ENCODE peak calls at places on chromosomes 13 and 19, in ten cellular contexts. M is activated CD8-positive, alpha-beta T cell treated with anti-CD3 and anti-CD28 coated beads for 36 hours; D is EL; C is CD8-positive, alpha-beta memory T cell; X is activated naive CD4-positive, alpha-beta T cell treated with Interleukin-2 at 50 U/mL for 16 hours; U is cardiac fibroblast; S is cardiac muscle cell; E is globus pallidus; V is non-pigmented ciliary epithelial cell; O is retinal pigment epithelial cell. H is an unnamed sample.

GRCh38 chr13:42696191-42696590 is 85.2 kb upstream of the FAM216B start:
- DNase-seq in D (peak), O (peak), S (no peak), X (no peak), E (no peak), V (peak), M (no peak), U (peak), C (no peak), H (no peak)

GRCh38 chr19:5306531-5306930 is 34.1 kb downstream of the PTPRS start:
- DNase-seq in O (no peak), D (no peak), U (no peak), E (no peak), M (no peak), V (no peak), C (no peak), S (no peak), X (no peak), H (no peak)

GRCh38 chr13:98443329-98443728 is 133.6 kb downstream of the STK24 start:
- DNase-seq in D (peak), E (no peak), O (no peak), C (no peak), X (no peak), M (no peak), U (peak), V (no peak), S (no peak), H (no peak)

GRCh38 chr13:42239644-42240043 is 32.3 kb upstream of the AKAP11 start:
- DNase-seq in D (peak), O (no peak), U (no peak), E (no peak), M (no peak), S (no peak), V (no peak), X (no peak), C (no peak), H (no peak)

GRCh38 chr13:37429976-37430375 is 168.6 kb downstream of the POSTN start:
- DNase-seq in C (no peak), U (peak), S (no peak), O (no peak), X (no peak), E (no peak), D (peak), M (no peak), V (peak), H (no peak)

GRCh38 chr13:114259974-114260373 is 21.4 kb upstream of the UPF3A start:
- DNase-seq in E (no peak), X (no peak), D (no peak), V (no peak), S (no peak), M (no peak), U (no peak), C (no peak), O (no peak), H (peak)

GRCh38 chr19:16588089-16588823 is 16.0 kb upstream of the SLC35E1 start:
- DNase-seq in E (no peak), X (peak), O (no peak), C (peak), V (no peak), S (peak), U (peak), M (peak), D (no peak), H (peak)

GRCh38 chr13:47337781-47338507 is 441.1 kb upstream of the HTR2A start:
- DNase-seq in X (no peak), S (peak), D (peak), O (peak), C (no peak), M (no peak), V (peak), U (peak), E (no peak), H (no peak)

GRCh38 chr13:72983085-72983768 is 75.6 kb upstream of the KLF5 start:
- DNase-seq in X (no peak), U (peak), E (no peak), D (peak), M (no peak), S (no peak), V (peak), O (no peak), C (no peak), H (no peak)

GRCh38 chr19:29745253-29745652 is 30.2 kb upstream of the C19orf12 start:
- DNase-seq in U (no peak), M (no peak), C (no peak), O (no peak), E (no peak), S (peak), V (no peak), D (no peak), X (no peak), H (no peak)

GRCh38 chr13:111399776-111400505 is 79.5 kb downstream of the TEX29 start:
- DNase-seq in O (no peak), U (no peak), V (no peak), M (no peak), C (no peak), X (no peak), E (no peak), S (no peak), D (no peak), H (no peak)

GRCh38 chr13:99432637-99433542 is 68.4 kb upstream of the TM9SF2 start:
- DNase-seq in D (peak), U (peak), S (peak), M (peak), V (no peak), E (peak), X (peak), O (no peak), C (peak), H (peak)

GRCh38 chr19:43371909-43372308 is 18.4 kb downstream of the CD177 start:
- DNase-seq in O (no peak), X (no peak), V (no peak), C (no peak), U (no peak), E (no peak), M (no peak), D (no peak), S (no peak), H (no peak)

GRCh38 chr13:30577381-30577780 is 40.3 kb upstream of the USPL1 start:
- DNase-seq in M (peak), E (no peak), V (peak), S (no peak), X (peak), D (peak), O (peak), U (peak), C (no peak), H (no peak)